ENCODE peak calls at places on chromosomes 4 and X, in six cellular contexts. P is transverse colon; F is right cardiac atrium; W is CD4-positive, CD25-positive, alpha-beta regulatory T cell; Y is thoracic aorta; U is ovary. H is an unnamed sample. For H3K4me1, the result is how much of the 10 kb centered on the place peaks cover.

GRCh38 chrX:13078739-13079444 is 34.5 kb upstream of the FAM9C start:
- DNase-seq in P (peak), F (peak), W (no peak), Y (no peak), U (peak), H (peak)

GRCh38 chrX:24117288-24117687 is 32.2 kb upstream of the ZFX start:
- DNase-seq in P (no peak), F (no peak), W (no peak), Y (no peak), U (peak), H (no peak)

GRCh38 chrX:16786791-16787735 is 797 bp downstream of the TXLNG start:
- DNase-seq in P (peak), F (peak), W (peak), Y (no peak), U (peak), H (peak)

GRCh38 chrX:65493431-65493830 is 41.2 kb downstream of the LAS1L start:
- DNase-seq in P (no peak), F (no peak), W (no peak), Y (no peak), U (no peak), H (no peak)

GRCh38 chr4:166386491-166387367 is 513.7 kb downstream of the TLL1 start:
- DNase-seq in P (no peak), F (no peak), W (no peak), Y (no peak), U (no peak), H (no peak)

GRCh38 chr4:25223770-25224375 is 10.0 kb upstream of the PI4K2B start:
- DNase-seq in P (no peak), F (no peak), W (no peak), Y (no peak), U (no peak), H (peak)

GRCh38 chr4:86005998-86006397 is 353.9 kb downstream of the MAPK10 start:
- DNase-seq in P (no peak), F (no peak), W (no peak), Y (no peak), U (no peak), H (no peak)

GRCh38 chrX:13427441-13428054 is 107.7 kb upstream of the ATXN3L start:
- DNase-seq in P (no peak), F (no peak), W (no peak), Y (no peak), U (no peak), H (no peak)

GRCh38 chr4:174521800-174522182 is 497 bp downstream of the HPGD start:
- DNase-seq in P (peak), F (no peak), W (no peak), Y (no peak), U (no peak), H (no peak)

GRCh38 chr4:2412885-2413716 is 5.3 kb downstream of the ZFYVE28 start:
- DNase-seq in P (peak), F (peak), W (peak), Y (peak), U (peak), H (peak)

GRCh38 chr4:53688186-53688790 is 97.0 kb upstream of the LNX1 start:
- DNase-seq in P (no peak), F (peak), W (no peak), Y (no peak), U (no peak), H (peak)

GRCh38 chr4:79121875-79122358 is 182.7 kb upstream of the PAQR3 start:
- DNase-seq in P (no peak), F (no peak), W (no peak), Y (no peak), U (no peak), H (no peak)
- H3K4me3 ChIP-seq in P (no peak), F (no peak), W (no peak), Y (no peak), U (no peak), H (no peak)

GRCh38 chr4:173490817-173491518 is 39.1 kb downstream of the HAND2 start:
- DNase-seq in P (no peak), F (no peak), W (no peak), Y (no peak), U (no peak), H (peak)

GRCh38 chr4:173489514-173489913 is 40.5 kb downstream of the HAND2 start:
- DNase-seq in P (no peak), F (no peak), W (no peak), Y (no peak), U (no peak), H (no peak)

GRCh38 chr4:173488656-173489055 is 41.4 kb downstream of the HAND2 start:
- DNase-seq in P (no peak), F (no peak), W (no peak), Y (no peak), U (no peak), H (no peak)

GRCh38 chr4:173492315-173492714 is 37.7 kb downstream of the HAND2 start:
- DNase-seq in P (no peak), F (no peak), W (no peak), Y (no peak), U (no peak), H (no peak)

DNA sequence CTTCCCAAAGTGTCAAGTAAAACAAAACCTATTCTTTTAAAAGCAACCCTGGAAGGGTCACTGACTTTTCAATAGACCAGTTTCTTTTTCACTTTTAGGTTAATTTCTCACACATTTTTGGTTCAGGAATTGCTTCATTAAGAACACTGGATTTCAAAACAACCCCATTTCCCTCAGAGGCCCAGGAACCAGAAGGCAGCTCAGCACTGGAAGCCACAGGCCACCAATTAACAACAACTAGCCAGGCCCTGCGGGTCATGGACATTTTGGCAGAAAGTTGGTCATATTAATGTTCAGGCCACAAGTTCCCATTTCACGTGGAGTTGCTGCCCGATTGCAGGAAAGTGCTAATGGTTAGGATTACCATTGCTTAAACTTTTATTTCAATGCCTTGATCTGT is 39.8 kb downstream of the HAND2 start:
- DNase-seq in P (no peak), F (no peak), W (no peak), Y (no peak), U (no peak), H (no peak)
- H3K27ac ChIP-seq in P (no peak), F (no peak), W (no peak), Y (peak), U (no peak), H (no peak)

GRCh38 chr4:7902101-7902553 is 37.5 kb downstream of the AFAP1 start:
- DNase-seq in P (no peak), F (no peak), W (no peak), Y (no peak), U (no peak), H (peak)
- H3K4me1 ChIP-seq in P (under half), F (under half), W (under half), Y (under half), U (under half), H (half or more)

GRCh38 chrX:634306-634958 is 3.8 kb downstream of the SHOX start:
- DNase-seq in P (no peak), F (no peak), W (no peak), Y (no peak), U (no peak), H (no peak)
- H3K4me3 ChIP-seq in P (no peak), F (no peak), W (no peak), Y (no peak), U (no peak), H (no peak)

DNA sequence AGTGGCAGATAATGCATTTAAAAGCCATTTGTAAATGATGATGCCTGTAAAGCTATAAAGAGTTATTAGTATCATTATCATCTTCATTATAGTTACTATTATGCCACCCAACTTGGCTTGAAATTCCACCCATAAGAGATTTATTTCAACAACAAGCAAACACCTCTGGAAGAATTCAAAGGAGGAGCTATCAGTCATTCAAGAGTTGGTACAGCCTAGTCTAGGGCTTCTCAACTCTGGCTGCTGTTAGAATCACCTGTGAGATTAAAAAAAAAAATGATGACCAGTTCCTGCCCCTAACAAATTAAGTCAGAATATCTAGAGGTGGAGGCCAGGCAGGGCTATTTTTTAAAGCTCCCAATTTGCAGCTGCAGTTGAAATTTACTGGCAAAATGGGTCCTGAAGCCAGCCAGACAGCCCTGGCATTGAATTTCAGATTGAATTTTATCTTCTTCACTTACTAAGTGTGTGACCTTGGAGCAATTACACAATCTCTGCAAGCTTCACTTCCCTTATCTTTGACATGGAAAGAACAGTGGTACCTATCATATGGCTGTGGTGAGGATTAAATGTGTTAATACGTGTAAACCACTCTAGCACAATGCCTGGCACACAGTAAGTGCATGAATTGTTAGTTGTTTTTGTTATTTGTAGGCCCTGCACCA is 52.9 kb upstream of the EDA start:
- DNase-seq in P (no peak), F (no peak), W (no peak), Y (no peak), U (no peak), H (no peak)
- H3K27ac ChIP-seq in P (no peak), F (no peak), W (no peak), Y (no peak), U (no peak), H (no peak)

DNA sequence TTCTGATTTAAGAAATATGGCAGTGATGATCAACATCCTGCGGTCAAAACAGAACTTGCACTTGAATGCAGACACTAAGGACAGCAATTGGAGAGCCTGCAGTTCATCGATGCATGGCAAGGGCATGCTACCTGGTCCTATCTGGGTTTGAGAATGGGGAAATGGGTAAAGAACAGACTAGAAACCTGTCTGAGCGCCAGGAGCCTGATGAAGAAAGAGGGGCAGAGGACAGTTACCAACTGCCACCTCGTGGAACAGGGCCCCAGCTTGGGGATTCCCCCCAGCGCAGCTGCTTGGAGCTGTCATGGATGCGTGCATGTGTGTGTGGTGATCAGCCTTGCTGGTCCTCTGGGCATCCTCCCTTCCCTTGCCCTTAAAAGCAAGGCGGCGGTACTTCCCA is 30.2 kb upstream of the NKRF start:
- DNase-seq in P (peak), F (no peak), W (no peak), Y (no peak), U (no peak), H (peak)
- H3K4me1 ChIP-seq in P (under half), F (under half), W (under half), Y (under half), U (under half), H (under half)

GRCh38 chr4:7062816-7063215 is 5.0 kb downstream of the GRPEL1 start:
- DNase-seq in P (no peak), F (no peak), W (no peak), Y (no peak), U (no peak), H (no peak)

GRCh38 chr4:7058792-7059191 is 9.1 kb downstream of the GRPEL1 start:
- DNase-seq in P (no peak), F (no peak), W (no peak), Y (no peak), U (no peak), H (no peak)

GRCh38 chr4:7060346-7061150 is 7.3 kb downstream of the GRPEL1 start:
- DNase-seq in P (no peak), F (no peak), W (no peak), Y (no peak), U (no peak), H (no peak)

GRCh38 chr4:7061815-7062214 is 6.0 kb downstream of the GRPEL1 start:
- DNase-seq in P (no peak), F (no peak), W (no peak), Y (no peak), U (no peak), H (no peak)

GRCh38 chr4:7059673-7060072 is 8.2 kb downstream of the GRPEL1 start:
- DNase-seq in P (no peak), F (no peak), W (no peak), Y (no peak), U (no peak), H (no peak)
- H3K4me3 ChIP-seq in P (no peak), F (no peak), W (no peak), Y (no peak), U (no peak), H (no peak)

GRCh38 chr4:77193046-77193445 is 36.0 kb downstream of the CCNG2 start:
- DNase-seq in P (no peak), F (no peak), W (no peak), Y (no peak), U (no peak), H (no peak)

GRCh38 chr4:77188498-77189187 is 31.6 kb downstream of the CCNG2 start:
- DNase-seq in P (no peak), F (no peak), W (no peak), Y (no peak), U (no peak), H (peak)

GRCh38 chr4:77193511-77194236 is 36.7 kb downstream of the CCNG2 start:
- DNase-seq in P (peak), F (peak), W (peak), Y (peak), U (no peak), H (no peak)

GRCh38 chr4:77187231-77187630 is 30.2 kb downstream of the CCNG2 start:
- DNase-seq in P (no peak), F (no peak), W (no peak), Y (no peak), U (no peak), H (no peak)

GRCh38 chr4:77190053-77190452 is 33.0 kb downstream of the CCNG2 start:
- DNase-seq in P (no peak), F (no peak), W (no peak), Y (no peak), U (no peak), H (no peak)
- H3K27ac ChIP-seq in P (no peak), F (no peak), W (no peak), Y (no peak), U (no peak), H (no peak)

GRCh38 chr4:159051245-159052071 is 51.4 kb upstream of the RAPGEF2 start:
- DNase-seq in P (no peak), F (no peak), W (no peak), Y (no peak), U (no peak), H (no peak)
- H3K4me1 ChIP-seq in P (under half), F (under half), W (under half), Y (under half), U (under half), H (under half)

GRCh38 chr4:4677825-4678522 is 136.1 kb upstream of the STX18 start:
- DNase-seq in P (no peak), F (no peak), W (no peak), Y (no peak), U (no peak), H (peak)
- H3K4me3 ChIP-seq in P (no peak), F (no peak), W (no peak), Y (peak), U (no peak), H (no peak)